ENCODE peak calls at places on chromosome 4, in four cellular contexts. One of them, this sample, is unnamed.

GRCh38 chr4:25654971-25655963 is at the start of gene SLC34A2:
- DNase-seq in GM19239: peak
- DNase-seq in thoracic aorta: no peak
- DNase-seq in GM12878: no peak
- DNase-seq in this sample: no peak

GRCh38 chr4:28686618-28687017 is 1826.0 kb downstream of the STIM2 start:
- DNase-seq in thoracic aorta: no peak
- DNase-seq in GM12878: no peak
- DNase-seq in GM19239: no peak
- DNase-seq in this sample: no peak

GRCh38 chr4:17773125-17773698 is 8.2 kb downstream of the FAM184B start:
- DNase-seq in GM12878: no peak
- DNase-seq in thoracic aorta: no peak
- DNase-seq in GM19239: no peak
- DNase-seq in this sample: peak

GRCh38 chr4:89752932-89753598 is 83.9 kb downstream of the SNCA start:
- DNase-seq in GM19239: no peak
- DNase-seq in GM12878: no peak
- DNase-seq in thoracic aorta: no peak
- DNase-seq in this sample: no peak

GRCh38 chr4:177482367-177482766 is 40.1 kb upstream of the AGA start:
- DNase-seq in GM12878: no peak
- DNase-seq in thoracic aorta: no peak
- DNase-seq in GM19239: no peak
- DNase-seq in this sample: no peak

GRCh38 chr4:6695660-6696581 is 2.2 kb downstream of the S100P start:
- DNase-seq in GM12878: no peak
- DNase-seq in GM19239: no peak
- DNase-seq in thoracic aorta: no peak
- DNase-seq in this sample: no peak

GRCh38 chr4:144659493-144659892 is 13.5 kb downstream of the HHIP start:
- DNase-seq in thoracic aorta: no peak
- DNase-seq in GM12878: no peak
- DNase-seq in GM19239: no peak
- DNase-seq in this sample: no peak

GRCh38 chr4:121270384-121270783 is 106.3 kb upstream of the TNIP3 start:
- DNase-seq in GM19239: no peak
- DNase-seq in thoracic aorta: no peak
- DNase-seq in GM12878: no peak
- DNase-seq in this sample: no peak

GRCh38 chr4:77701111-77701510 is 95.5 kb downstream of the CXCL13 start:
- DNase-seq in thoracic aorta: no peak
- DNase-seq in GM12878: no peak
- DNase-seq in GM19239: no peak
- DNase-seq in this sample: no peak

GRCh38 chr4:10115657-10116624 is 658 bp downstream of the WDR1 start:
- DNase-seq in GM12878: peak
- DNase-seq in thoracic aorta: no peak
- DNase-seq in GM19239: peak
- DNase-seq in this sample: no peak

GRCh38 chr4:114108869-114109268 is 129.4 kb upstream of the ARSJ start:
- DNase-seq in GM19239: no peak
- DNase-seq in GM12878: peak
- DNase-seq in thoracic aorta: no peak
- DNase-seq in this sample: no peak

GRCh38 chr4:108492816-108493595 is 127.4 kb upstream of the RPL34 start:
- DNase-seq in GM12878: no peak
- DNase-seq in GM19239: peak
- DNase-seq in thoracic aorta: no peak
- DNase-seq in this sample: no peak

GRCh38 chr4:25117274-25117673 is 43.0 kb downstream of the SEPSECS start:
- DNase-seq in GM19239: no peak
- DNase-seq in GM12878: no peak
- DNase-seq in thoracic aorta: no peak
- DNase-seq in this sample: peak